ENCODE peak calls at places on chromosomes 12 and 14, in seven cellular contexts. R, X, E, C, F, K and Z are unnamed samples. For H3K4me1, the result is how much of the 10 kb centered on the place peaks cover.

GRCh38 chr14:44914849-44915248 is 46.9 kb downstream of the KLHL28 start:
- DNase-seq in R (no peak), X (peak), F (no peak), E (peak), C (no peak), K (peak), Z (no peak)

GRCh38 chr12:108854055-108854452 is 3.3 kb downstream of the SSH1 start:
- DNase-seq in C (no peak), F (no peak), X (peak), E (peak), K (no peak), R (no peak), Z (peak)

GRCh38 chr12:46523863-46524770 is 151.5 kb upstream of the SLC38A2 start:
- DNase-seq in F (no peak), C (no peak), E (no peak), K (no peak), X (peak), R (peak), Z (no peak)

GRCh38 chr12:68207276-68207675 is 18.3 kb downstream of the IL26 start:
- DNase-seq in C (no peak), K (no peak), X (no peak), R (no peak), F (no peak), E (no peak), Z (no peak)

GRCh38 chr12:131864469-131864868 is 30.0 kb upstream of the ULK1 start:
- DNase-seq in F (no peak), R (no peak), E (no peak), K (no peak), X (no peak), C (no peak), Z (no peak)

GRCh38 chr14:68548194-68549056 is 244.4 kb downstream of the ZFP36L1 start:
- DNase-seq in E (peak), F (peak), C (peak), R (peak), X (peak), K (no peak), Z (peak)

GRCh38 chr12:6345319-6346071 is 3.6 kb upstream of the TNFRSF1A start:
- DNase-seq in E (peak), R (peak), C (peak), K (no peak), X (peak), F (no peak), Z (peak)

GRCh38 chr12:104643921-104644669 is 187.3 kb downstream of the CHST11 start:
- DNase-seq in R (no peak), K (no peak), X (no peak), C (no peak), F (no peak), E (peak), Z (peak)

GRCh38 chr14:24368215-24368561 is 204 bp downstream of the NFATC4 start:
- DNase-seq in F (no peak), R (no peak), C (no peak), E (no peak), K (peak), X (no peak), Z (no peak)

GRCh38 chr12:80580254-80580653 is 127.2 kb upstream of the MYF6 start:
- DNase-seq in R (no peak), F (no peak), E (no peak), K (no peak), C (no peak), X (peak), Z (no peak)

GRCh38 chr12:133106253-133106652 is 23.8 kb downstream of the ZNF891 start:
- DNase-seq in K (no peak), X (peak), C (no peak), E (no peak), F (no peak), R (no peak), Z (no peak)

GRCh38 chr12:105587237-105587636 is 256.7 kb downstream of the C12orf75 start:
- DNase-seq in C (no peak), X (no peak), E (peak), K (no peak), F (no peak), R (no peak), Z (no peak)

GRCh38 chr12:58342736-58343135 is 401.4 kb downstream of the ATP23 start:
- DNase-seq in E (no peak), C (no peak), F (no peak), K (no peak), R (no peak), X (no peak), Z (no peak)

GRCh38 chr14:91008759-91009409 is 51.6 kb downstream of the RPS6KA5 start:
- DNase-seq in K (no peak), R (no peak), C (no peak), F (peak), E (no peak), X (no peak), Z (peak)

GRCh38 chr12:109606261-109607028 is 32.9 kb downstream of the MVK start:
- DNase-seq in R (no peak), X (no peak), K (no peak), C (no peak), F (no peak), E (peak), Z (no peak)

GRCh38 chr12:75491169-75491568 is 10.6 kb downstream of the GLIPR1 start:
- DNase-seq in X (no peak), E (no peak), K (no peak), C (no peak), R (no peak), F (no peak), Z (no peak)

GRCh38 chr12:1822699-1823098 is 2.3 kb downstream of the LRTM2 start:
- DNase-seq in X (no peak), F (no peak), K (no peak), C (no peak), R (no peak), E (no peak), Z (no peak)

GRCh38 chr14:57389646-57390036 is 745 bp upstream of the NAA30 start:
- DNase-seq in X (no peak), F (no peak), K (peak), C (no peak), R (no peak), E (no peak), Z (no peak)

GRCh38 chr12:21526721-21527345 is 737 bp downstream of the SPX start:
- DNase-seq in R (no peak), F (no peak), K (no peak), E (no peak), C (no peak), X (no peak), Z (no peak)

GRCh38 chr14:65732112-65732511 is 319.6 kb downstream of the FUT8 start:
- DNase-seq in E (no peak), R (no peak), F (no peak), C (no peak), K (no peak), X (no peak), Z (no peak)

GRCh38 chr14:100282083-100282350 is 24.2 kb downstream of the SLC25A29 start:
- DNase-seq in F (no peak), E (no peak), C (no peak), K (no peak), X (no peak), R (no peak), Z (no peak)

GRCh38 chr12:79020106-79020505 is 155.5 kb downstream of the SYT1 start:
- DNase-seq in E (no peak), C (no peak), F (no peak), K (no peak), X (peak), R (no peak), Z (no peak)

GRCh38 chr14:89303452-89304435 is 113.3 kb downstream of the FOXN3 start:
- DNase-seq in X (peak), K (no peak), F (peak), E (peak), R (no peak), C (peak), Z (peak)

GRCh38 chr12:109934026-109934425 is 34.0 kb downstream of the TCHP start:
- DNase-seq in X (no peak), K (no peak), F (no peak), C (no peak), E (no peak), R (no peak), Z (no peak)

GRCh38 chr14:103746706-103747105 is 31.1 kb downstream of the ZFYVE21 start:
- DNase-seq in X (peak), K (no peak), R (no peak), C (no peak), F (no peak), E (no peak), Z (no peak)

GRCh38 chr12:40745386-40745785 is 53.1 kb downstream of the CNTN1 start:
- DNase-seq in C (no peak), E (no peak), K (no peak), F (no peak), R (peak), X (no peak), Z (no peak)

GRCh38 chr12:115351513-115352077 is 667.6 kb upstream of the TBX3 start:
- DNase-seq in F (no peak), K (no peak), C (no peak), E (no peak), X (peak), R (no peak), Z (no peak)

GRCh38 chr12:1594045-1594294 is 411 bp downstream of the FBXL14 start:
- DNase-seq in C (peak), F (peak), K (peak), X (peak), R (no peak), E (no peak), Z (no peak)

GRCh38 chr12:127270193-127270592 is 996.8 kb upstream of the TMEM132C start:
- DNase-seq in R (no peak), C (no peak), F (no peak), E (no peak), X (peak), K (no peak), Z (no peak)

GRCh38 chr14:68468437-68469207 is 324.2 kb downstream of the ZFP36L1 start:
- DNase-seq in K (no peak), E (no peak), R (no peak), F (no peak), X (peak), C (peak), Z (no peak)

GRCh38 chr12:59041241-59042121 is 121.2 kb upstream of the LRIG3 start:
- DNase-seq in K (no peak), E (no peak), C (no peak), R (peak), F (no peak), X (peak), Z (no peak)

GRCh38 chr14:22646570-22647254 is 2.6 kb upstream of the OR6J1 start:
- DNase-seq in F (no peak), R (no peak), C (no peak), E (no peak), K (no peak), X (peak), Z (no peak)

GRCh38 chr12:120726961-120727360 is 1.3 kb downstream of the ACADS start:
- DNase-seq in X (no peak), R (no peak), F (no peak), K (no peak), C (no peak), E (no peak), Z (no peak)

GRCh38 chr12:25694072-25694471 is 141.0 kb upstream of the LMNTD1 start:
- DNase-seq in F (no peak), X (peak), K (no peak), E (no peak), C (no peak), R (no peak), Z (no peak)

GRCh38 chr12:100688451-100688864 is 106.1 kb upstream of the ANO4 start:
- DNase-seq in K (no peak), R (no peak), F (no peak), X (peak), C (no peak), E (no peak), Z (no peak)

GRCh38 chr14:61388173-61388975 is 67.0 kb downstream of the PRKCH start:
- DNase-seq in C (no peak), R (peak), F (no peak), E (no peak), X (peak), K (no peak), Z (no peak)

GRCh38 chr14:64707661-64708060 is 3.4 kb downstream of the PLEKHG3 start:
- DNase-seq in X (peak), C (no peak), R (peak), E (no peak), K (no peak), F (no peak), Z (peak)
- H3K4me1 ChIP-seq in X (under half), C (under half), R (half or more), E (half or more), K (under half), F (under half), Z (under half)

DNA sequence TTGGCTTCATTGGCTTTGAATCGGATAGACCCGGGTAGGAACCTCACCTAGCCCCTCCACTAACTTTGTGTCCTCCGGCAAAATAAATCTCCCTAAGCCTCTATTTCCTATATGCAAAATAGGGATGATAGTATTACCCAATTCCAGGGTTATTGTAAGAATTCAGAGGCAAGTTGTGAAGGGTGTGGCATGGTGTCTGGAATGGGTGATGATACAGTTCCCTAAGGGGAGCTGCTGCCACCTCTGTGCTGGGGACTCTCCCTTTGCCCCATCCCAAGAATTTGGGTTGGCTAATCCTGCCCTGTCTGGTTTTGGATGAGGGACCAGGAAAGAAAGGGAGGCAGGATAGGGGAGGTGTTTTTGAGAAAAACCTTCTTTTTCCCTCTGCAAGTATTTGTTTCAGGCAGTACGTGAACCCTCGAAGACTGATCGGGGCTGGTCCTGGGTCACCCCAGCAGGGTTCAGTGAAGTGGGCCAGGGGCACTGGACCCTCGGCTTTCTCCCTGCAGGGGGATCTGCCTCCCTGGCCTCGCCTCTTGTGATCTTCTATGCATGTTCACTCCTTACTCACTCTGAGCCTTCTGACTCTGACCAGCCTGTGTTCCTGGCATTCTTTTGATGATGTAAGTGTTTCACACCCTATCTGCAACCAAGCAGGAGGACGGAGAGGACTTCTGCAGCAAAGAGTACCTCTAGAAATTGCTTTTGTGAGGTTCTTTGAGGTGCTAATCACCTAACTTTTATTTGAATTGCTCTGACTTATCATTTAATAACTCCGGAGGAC is 60.8 kb downstream of the RASSF3 start:
- DNase-seq in R (peak), E (no peak), F (no peak), C (no peak), K (no peak), X (peak), Z (no peak)
- H3K27ac ChIP-seq in R (peak), E (peak), F (no peak), C (no peak), K (no peak), X (no peak), Z (peak)

GRCh38 chr14:63896278-63896720 is 43.5 kb downstream of the SYNE2 start:
- DNase-seq in F (peak), E (peak), C (peak), K (no peak), R (peak), X (peak), Z (peak)

GRCh38 chr14:63893701-63894458 is 41.1 kb downstream of the SYNE2 start:
- DNase-seq in C (peak), X (peak), R (no peak), K (no peak), F (peak), E (peak), Z (peak)

GRCh38 chr14:63895510-63895909 is 42.7 kb downstream of the SYNE2 start:
- DNase-seq in X (no peak), K (no peak), E (no peak), R (no peak), F (no peak), C (no peak), Z (no peak)

GRCh38 chr14:63899953-63900352 is 47.1 kb downstream of the SYNE2 start:
- DNase-seq in F (no peak), X (no peak), C (no peak), E (no peak), R (no peak), K (no peak), Z (no peak)

DNA sequence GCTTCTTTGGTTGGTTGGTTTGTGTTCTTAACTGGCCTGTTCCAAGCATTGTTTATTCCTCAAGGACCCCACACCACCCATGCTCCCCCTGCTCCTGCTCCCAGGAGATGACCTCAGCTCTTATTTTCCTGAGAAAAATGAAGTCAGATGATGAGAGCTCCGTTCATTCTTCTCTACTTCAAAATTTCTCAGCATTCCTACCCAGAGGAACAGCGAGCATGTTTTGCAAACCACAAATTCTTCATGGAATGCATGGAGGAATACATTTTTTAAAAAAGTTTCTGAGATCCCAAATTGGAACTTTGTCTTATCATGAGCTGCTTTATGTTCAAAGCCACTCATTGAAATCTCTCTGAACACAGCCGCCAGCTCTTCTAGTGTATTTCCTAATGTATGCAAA is 44.9 kb downstream of the SYNE2 start:
- DNase-seq in X (peak), F (no peak), R (no peak), C (no peak), E (no peak), K (no peak), Z (no peak)
- H3K4me1 ChIP-seq in X (under half), F (under half), R (under half), C (half or more), E (half or more), K (under half), Z (under half)

GRCh38 chr14:35879141-35879648 is 53.1 kb downstream of the BRMS1L start:
- DNase-seq in E (no peak), R (no peak), K (no peak), X (peak), F (no peak), C (no peak), Z (no peak)
- H3K27ac ChIP-seq in E (no peak), R (no peak), K (no peak), X (peak), F (peak), C (no peak), Z (peak)

GRCh38 chr14:101357038-101357437 is 204.3 kb upstream of the DIO3 start:
- DNase-seq in R (no peak), C (no peak), F (no peak), K (no peak), X (no peak), E (no peak), Z (no peak)

GRCh38 chr14:101359221-101360044 is 201.9 kb upstream of the DIO3 start:
- DNase-seq in F (peak), R (no peak), K (no peak), X (peak), E (no peak), C (no peak), Z (peak)

GRCh38 chr14:101358726-101359125 is 202.6 kb upstream of the DIO3 start:
- DNase-seq in F (no peak), C (no peak), K (no peak), X (no peak), E (no peak), R (no peak), Z (no peak)

GRCh38 chr14:101357559-101358319 is 203.6 kb upstream of the DIO3 start:
- DNase-seq in F (no peak), C (no peak), K (no peak), R (no peak), E (no peak), X (no peak), Z (no peak)

DNA sequence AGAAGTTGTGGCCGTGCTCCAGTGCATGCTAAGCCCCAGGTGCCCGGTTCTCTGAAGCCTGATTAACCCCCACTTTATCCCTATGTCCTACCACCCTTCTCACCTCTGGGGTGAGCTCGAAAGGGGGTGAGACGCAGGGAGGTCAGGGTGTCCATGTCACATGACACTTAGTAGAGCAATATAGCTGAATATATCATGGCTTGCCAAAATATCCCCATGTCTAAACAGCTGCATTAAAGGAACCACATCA is 203.1 kb upstream of the DIO3 start:
- DNase-seq in X (no peak), R (no peak), E (no peak), C (no peak), K (no peak), F (no peak), Z (no peak)
- H3K4me1 ChIP-seq in X (under half), R (under half), E (under half), C (under half), K (under half), F (under half), Z (under half)

DNA sequence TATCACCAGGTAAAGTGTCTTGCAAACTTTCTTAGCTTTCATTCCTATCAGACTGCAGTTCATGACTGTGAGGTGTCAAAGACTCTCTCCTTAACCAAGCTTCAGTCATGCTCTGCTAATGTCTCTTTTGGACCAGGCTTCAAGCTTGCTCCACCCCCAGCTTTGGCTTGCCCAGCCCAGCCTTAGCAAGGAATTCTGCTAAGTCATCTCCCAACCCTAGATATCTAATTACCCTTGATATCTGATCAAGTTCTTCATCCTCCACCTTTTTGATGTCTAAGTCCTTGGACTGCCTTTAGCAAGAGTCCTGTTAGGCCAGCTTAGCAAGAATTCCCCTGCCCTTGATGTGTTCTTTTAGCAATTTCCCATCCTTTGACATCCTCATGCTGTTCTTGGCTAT is 108.9 kb upstream of the FGD4 start:
- DNase-seq in K (no peak), R (no peak), C (no peak), F (no peak), X (peak), E (no peak), Z (no peak)
- H3K27ac ChIP-seq in K (no peak), R (no peak), C (no peak), F (no peak), X (no peak), E (no peak), Z (no peak)